ENCODE peak calls at places on chromosomes 4 and X, in four cellular contexts. F is mucosa of descending colon, Q is astrocyte of the spinal cord, M is foreskin fibroblast. K is an unnamed sample.

GRCh38 chrX:119008122-119008744 is 33.8 kb downstream of the LONRF3 start:
- DNase-seq in F (peak), Q (peak), M (peak), K (no peak)

GRCh38 chrX:100649550-100650356 is 5.8 kb downstream of the SRPX2 start:
- DNase-seq in F (peak), Q (peak), M (peak), K (peak)

GRCh38 chr4:38377195-38377594 is 286.8 kb upstream of the KLF3 start:
- DNase-seq in F (no peak), Q (no peak), M (no peak), K (no peak)

GRCh38 chrX:24081661-24082154 is 27.0 kb downstream of the EIF2S3 start:
- DNase-seq in F (peak), Q (peak), M (peak), K (no peak)

GRCh38 chrX:70592091-70592490 is 147.5 kb downstream of the DLG3 start:
- DNase-seq in F (no peak), Q (peak), M (peak), K (peak)

GRCh38 chr4:75821966-75822365 is 80.3 kb downstream of the PPEF2 start:
- DNase-seq in F (no peak), Q (peak), M (peak), K (no peak)

GRCh38 chr4:168574581-168575295 is 77.9 kb downstream of the PALLD start:
- DNase-seq in F (no peak), Q (peak), M (peak), K (no peak)

GRCh38 chrX:134406230-134406794 is 53.7 kb upstream of the HPRT1 start:
- DNase-seq in F (no peak), Q (no peak), M (no peak), K (no peak)

GRCh38 chrX:153935326-153935851 is 552 bp upstream of the NAA10 start:
- DNase-seq in F (no peak), Q (no peak), M (no peak), K (no peak)

GRCh38 chr4:105822061-105822460 is 73.2 kb upstream of the NPNT start:
- DNase-seq in F (no peak), Q (no peak), M (no peak), K (no peak)

GRCh38 chrX:144494069-144494468 is 610.2 kb downstream of the UBE2NL start:
- DNase-seq in F (no peak), Q (no peak), M (no peak), K (no peak)

GRCh38 chr4:128521156-128521555 is 233.5 kb upstream of the PGRMC2 start:
- DNase-seq in F (no peak), Q (peak), M (no peak), K (no peak)

GRCh38 chr4:139848043-139848442 is 182.4 kb downstream of the MGST2 start:
- DNase-seq in F (no peak), Q (no peak), M (no peak), K (no peak)

GRCh38 chrX:65596270-65596669 is 61.7 kb upstream of the LAS1L start:
- DNase-seq in F (peak), Q (peak), M (peak), K (peak)

GRCh38 chrX:12919051-12919450 is 12.6 kb downstream of the TLR8 start:
- DNase-seq in F (no peak), Q (no peak), M (no peak), K (no peak)

GRCh38 chrX:5314148-5314547 is 914.5 kb downstream of the NLGN4X start:
- DNase-seq in F (no peak), Q (no peak), M (no peak), K (no peak)

GRCh38 chr4:7630559-7631287 is 196.0 kb upstream of the PSAPL1 start:
- DNase-seq in F (no peak), Q (peak), M (peak), K (peak)

GRCh38 chr4:35250771-35251170 is 993.5 kb downstream of the ARAP2 start:
- DNase-seq in F (no peak), Q (peak), M (no peak), K (no peak)

GRCh38 chr4:123849495-123849894 is 452.9 kb downstream of the SPRY1 start:
- DNase-seq in F (no peak), Q (no peak), M (no peak), K (no peak)

GRCh38 chr4:85565761-85566480 is 91.0 kb downstream of the ARHGAP24 start:
- DNase-seq in F (no peak), Q (peak), M (no peak), K (no peak)

GRCh38 chrX:134711135-134711941 is 53.1 kb upstream of the PLAC1 start:
- DNase-seq in F (no peak), Q (no peak), M (no peak), K (no peak)

GRCh38 chrX:46208225-46208854 is 336.9 kb downstream of the ZNF674 start:
- DNase-seq in F (no peak), Q (peak), M (peak), K (peak)

GRCh38 chrX:24333371-24333770 is 19.5 kb upstream of the SUPT20HL2 start:
- DNase-seq in F (no peak), Q (no peak), M (no peak), K (no peak)

GRCh38 chr4:18953613-18954012 is 932.1 kb upstream of the LCORL start:
- DNase-seq in F (no peak), Q (no peak), M (no peak), K (no peak)

GRCh38 chr4:88359558-88359957 is 19.1 kb upstream of the HERC6 start:
- DNase-seq in F (no peak), Q (no peak), M (no peak), K (no peak)

GRCh38 chr4:88870428-88870827 is 172.8 kb upstream of the NAP1L5 start:
- DNase-seq in F (no peak), Q (no peak), M (no peak), K (no peak)

GRCh38 chr4:7189066-7189465 is 3.3 kb upstream of the SORCS2 start:
- DNase-seq in F (no peak), Q (no peak), M (no peak), K (no peak)

GRCh38 chr4:152348670-152349069 is 187.2 kb downstream of the FBXW7 start:
- DNase-seq in F (no peak), Q (peak), M (no peak), K (no peak)
- TF ChIP-seq CTCF in F (no peak), Q (peak), M (peak), K (peak)

GRCh38 chr4:13647012-13647411 is 19.5 kb upstream of the BOD1L1 start:
- DNase-seq in F (no peak), Q (no peak), M (no peak), K (no peak)
- H3K4me3 ChIP-seq in F (no peak), Q (no peak), M (no peak), K (no peak)

GRCh38 chr4:42278709-42279324 is 118.5 kb upstream of the SHISA3 start:
- DNase-seq in F (no peak), Q (no peak), M (no peak), K (no peak)

GRCh38 chr4:42277291-42277690 is 120.0 kb upstream of the SHISA3 start:
- DNase-seq in F (no peak), Q (no peak), M (no peak), K (no peak)

GRCh38 chr4:42281324-42282020 is 115.8 kb upstream of the SHISA3 start:
- DNase-seq in F (no peak), Q (no peak), M (no peak), K (no peak)

GRCh38 chr4:42282081-42282901 is 115.0 kb upstream of the SHISA3 start:
- DNase-seq in F (peak), Q (peak), M (no peak), K (no peak)

GRCh38 chr4:42280327-42281095 is 116.8 kb upstream of the SHISA3 start:
- DNase-seq in F (peak), Q (no peak), M (no peak), K (no peak)
- TF ChIP-seq CTCF in F (peak), Q (peak), M (peak), K (peak)

GRCh38 chrX:17740137-17741122 is 3.1 kb downstream of the SCML1 start:
- DNase-seq in F (no peak), Q (no peak), M (no peak), K (no peak)

GRCh38 chrX:17736856-17737706 is at the start of gene SCML1:
- DNase-seq in F (peak), Q (peak), M (peak), K (peak)

GRCh38 chrX:17738002-17738713 is 865 bp downstream of the SCML1 start:
- DNase-seq in F (peak), Q (peak), M (peak), K (no peak)

GRCh38 chrX:17737707-17738001 is 361 bp downstream of the SCML1 start:
- DNase-seq in F (no peak), Q (peak), M (no peak), K (no peak)

GRCh38 chrX:17738737-17739535 is 1.6 kb downstream of the SCML1 start:
- DNase-seq in F (no peak), Q (peak), M (no peak), K (no peak)
- H3K4me3 ChIP-seq in F (no peak), Q (peak), M (peak), K (peak)

GRCh38 chr4:77199276-77199675 is 42.3 kb downstream of the CCNG2 start:
- DNase-seq in F (no peak), Q (no peak), M (no peak), K (no peak)

GRCh38 chr4:77194366-77194765 is 37.4 kb downstream of the CCNG2 start:
- DNase-seq in F (no peak), Q (no peak), M (no peak), K (no peak)

GRCh38 chr4:77197361-77197760 is 40.4 kb downstream of the CCNG2 start:
- DNase-seq in F (no peak), Q (no peak), M (no peak), K (no peak)

GRCh38 chr4:77194989-77195388 is 38.0 kb downstream of the CCNG2 start:
- DNase-seq in F (no peak), Q (no peak), M (no peak), K (no peak)

GRCh38 chr4:77196866-77197265 is 39.9 kb downstream of the CCNG2 start:
- DNase-seq in F (no peak), Q (no peak), M (no peak), K (no peak)
- TF ChIP-seq CTCF in F (no peak), Q (no peak), M (no peak), K (no peak)

GRCh38 chrX:48800574-48801280 is 1.1 kb upstream of the HDAC6 start:
- DNase-seq in F (peak), Q (no peak), M (no peak), K (no peak)

GRCh38 chrX:48806088-48806487 is 4.2 kb downstream of the HDAC6 start:
- DNase-seq in F (no peak), Q (no peak), M (no peak), K (no peak)

GRCh38 chrX:48802089-48802812 is 384 bp downstream of the HDAC6 start:
- DNase-seq in F (peak), Q (peak), M (peak), K (peak)

GRCh38 chrX:48801281-48802088 is at the start of gene HDAC6:
- DNase-seq in F (peak), Q (peak), M (peak), K (peak)

DNA sequence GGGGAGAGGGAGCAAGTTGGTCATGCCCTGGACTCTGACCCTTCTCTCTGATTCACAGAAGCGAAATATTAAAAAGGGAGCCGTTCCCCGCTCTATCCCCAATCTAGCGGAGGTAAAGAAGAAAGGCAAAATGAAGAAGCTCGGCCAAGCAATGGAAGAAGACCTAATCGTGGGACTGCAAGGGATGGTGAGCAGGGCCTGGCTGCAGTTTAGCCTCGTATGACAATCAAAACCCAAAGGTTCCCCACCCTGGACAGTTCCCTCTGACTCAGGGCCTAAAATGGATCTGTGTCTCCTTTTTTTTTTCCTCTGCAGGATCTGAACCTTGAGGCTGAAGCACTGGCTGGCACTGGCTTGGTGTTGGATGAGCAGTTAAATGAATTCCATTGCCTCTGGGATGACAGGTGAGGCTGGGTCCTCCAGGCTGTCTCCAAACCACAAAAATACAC is 970 bp downstream of the HDAC6 start:
- DNase-seq in F (no peak), Q (no peak), M (no peak), K (no peak)
- H3K4me3 ChIP-seq in F (no peak), Q (peak), M (peak), K (peak)

GRCh38 chr4:160809576-160809975 is 1354.2 kb downstream of the FSTL5 start:
- DNase-seq in F (no peak), Q (no peak), M (no peak), K (no peak)

GRCh38 chr4:160811956-160812355 is 1351.8 kb downstream of the FSTL5 start:
- DNase-seq in F (no peak), Q (no peak), M (no peak), K (no peak)

GRCh38 chr4:160810415-160810814 is 1353.4 kb downstream of the FSTL5 start:
- DNase-seq in F (no peak), Q (no peak), M (no peak), K (no peak)

DNA sequence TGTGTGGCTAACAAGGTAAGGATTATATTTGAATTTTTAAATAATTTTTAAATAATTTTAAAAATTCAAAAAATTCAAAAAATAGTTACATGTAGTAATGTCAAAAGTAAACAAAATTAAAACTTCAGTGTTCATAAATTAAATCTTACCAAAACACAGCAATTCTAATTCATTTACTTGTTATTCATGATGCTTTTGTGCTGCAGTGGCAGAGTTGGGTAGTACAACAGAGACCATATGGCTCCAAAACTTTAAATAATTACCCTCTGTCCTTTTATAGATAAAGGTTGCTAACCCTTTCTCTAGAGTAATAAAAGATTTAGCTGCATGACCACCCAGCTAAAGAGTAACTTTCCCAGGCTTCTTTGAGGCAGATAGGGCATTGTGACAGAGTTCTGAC is 1355.6 kb downstream of the FSTL5 start:
- DNase-seq in F (no peak), Q (no peak), M (no peak), K (no peak)
- TF ChIP-seq CTCF in F (no peak), Q (peak), M (no peak), K (no peak)

GRCh38 chrX:103329991-103330390 is at the start of gene TCEAL7:
- DNase-seq in F (peak), Q (peak), M (peak), K (no peak)

DNA sequence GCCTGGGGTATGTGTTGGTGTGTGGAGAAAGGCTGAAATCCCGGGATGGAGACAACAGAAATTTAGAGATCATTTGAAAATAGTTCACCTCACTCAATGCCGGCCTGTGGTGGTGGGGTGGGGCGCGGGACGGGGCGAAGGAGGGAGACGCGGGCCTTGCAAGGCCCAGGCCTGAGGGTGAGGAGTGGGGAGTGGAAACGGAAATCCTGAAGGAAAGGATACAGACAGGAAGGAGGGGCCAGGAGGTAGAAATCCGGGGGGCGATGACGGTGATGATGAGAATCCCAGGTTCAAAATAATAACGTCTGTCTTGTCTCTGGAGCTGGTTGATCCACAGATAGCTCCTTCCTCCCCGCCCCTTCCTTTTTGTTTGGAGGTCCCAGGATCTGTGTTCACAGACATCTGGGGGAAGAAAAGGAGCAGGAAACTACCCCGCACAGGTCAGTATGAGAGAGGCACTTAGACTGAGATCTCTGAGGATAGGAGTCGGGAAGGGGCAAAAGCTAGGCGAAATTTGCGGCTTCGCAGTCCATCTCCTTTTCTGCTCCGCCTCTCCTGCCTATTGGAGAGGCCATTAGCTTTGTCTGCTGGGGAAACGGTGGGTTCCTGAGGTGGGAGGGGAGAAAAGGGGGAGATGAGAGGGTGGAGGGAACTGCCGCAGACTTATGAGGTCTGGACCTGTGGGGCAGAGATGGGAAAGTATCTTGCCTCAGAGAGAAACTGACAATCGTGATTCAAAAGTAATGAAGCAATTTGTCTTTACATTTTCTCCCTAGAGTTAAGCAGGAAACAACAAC is 760 bp downstream of the TCEAL7 start:
- DNase-seq in F (no peak), Q (peak), M (no peak), K (no peak)
- H3K4me3 ChIP-seq in F (no peak), Q (peak), M (peak), K (no peak)

GRCh38 chr4:102579794-102580462 is 78.8 kb downstream of the NFKB1 start:
- DNase-seq in F (no peak), Q (no peak), M (no peak), K (no peak)

GRCh38 chr4:102575369-102576129 is 74.4 kb downstream of the NFKB1 start:
- DNase-seq in F (no peak), Q (peak), M (no peak), K (no peak)

GRCh38 chr4:102578270-102578669 is 77.1 kb downstream of the NFKB1 start:
- DNase-seq in F (no peak), Q (no peak), M (no peak), K (no peak)

GRCh38 chr4:102580463-102580842 is 79.3 kb downstream of the NFKB1 start:
- DNase-seq in F (no peak), Q (no peak), M (no peak), K (no peak)

DNA sequence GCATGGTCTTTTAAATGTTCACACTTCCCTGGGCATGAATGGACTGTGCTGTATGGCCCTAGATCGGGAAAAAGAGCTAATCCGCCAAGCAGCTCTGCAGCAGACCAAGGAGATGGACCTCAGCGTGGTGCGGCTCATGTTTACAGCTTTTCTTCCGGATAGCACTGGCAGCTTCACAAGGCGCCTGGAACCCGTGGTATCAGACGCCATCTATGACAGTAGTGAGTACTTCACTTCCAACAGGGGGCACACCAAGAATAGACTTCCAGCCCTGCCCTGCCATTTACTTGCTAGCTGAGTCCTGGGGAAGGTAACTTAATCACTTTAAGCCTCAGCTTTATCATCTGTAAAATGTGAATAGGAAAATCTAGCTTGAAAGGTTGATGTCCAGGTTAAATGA is 77.7 kb downstream of the NFKB1 start:
- DNase-seq in F (no peak), Q (peak), M (no peak), K (no peak)
- TF ChIP-seq CTCF in F (no peak), Q (no peak), M (no peak), K (no peak)

DNA sequence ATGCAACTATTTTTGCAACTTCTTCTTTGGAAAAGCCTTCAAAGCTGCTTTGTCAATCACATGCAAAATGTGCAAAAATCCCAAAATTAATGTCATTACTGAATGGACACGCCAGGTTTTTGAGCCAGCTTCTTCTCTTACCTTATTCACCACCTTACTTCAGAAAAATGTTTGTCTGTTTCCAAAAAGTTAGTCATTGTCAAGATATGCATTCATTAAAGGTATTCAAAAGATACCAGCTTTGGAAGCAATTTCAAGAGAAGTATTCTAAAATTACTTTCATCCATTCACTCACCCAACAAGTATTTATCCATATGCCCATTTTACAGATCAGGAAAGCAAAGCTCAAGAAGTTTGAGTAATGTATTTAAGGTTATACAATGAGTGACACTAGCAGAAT is 2.3 kb upstream of the SEPSECS start:
- DNase-seq in F (no peak), Q (no peak), M (no peak), K (no peak)
- H3K4me3 ChIP-seq in F (no peak), Q (no peak), M (no peak), K (no peak)

K was measured in AG09309.